ENCODE peak calls at places on chromosomes 13 and 19, in eight cellular contexts. T, E, Q, I, M, G, X and D are unnamed samples.

GRCh38 chr19:33770107-33770506 is 26.6 kb upstream of the KCTD15 start:
- DNase-seq in G (no peak), Q (no peak), X (no peak), M (no peak), I (no peak), T (no peak), E (no peak), D (no peak)

GRCh38 chr13:20142927-20143480 is 17.8 kb downstream of the GJA3 start:
- DNase-seq in G (no peak), T (no peak), I (no peak), X (no peak), Q (no peak), M (no peak), E (no peak), D (no peak)

GRCh38 chr19:17862711-17863519 is 3.2 kb downstream of the RPL18A start:
- DNase-seq in X (no peak), T (no peak), Q (no peak), E (no peak), M (no peak), I (no peak), G (no peak), D (no peak)

GRCh38 chr19:1365306-1365963 is 18.3 kb upstream of the NDUFS7 start:
- DNase-seq in T (no peak), E (no peak), I (no peak), Q (no peak), G (no peak), X (no peak), M (no peak), D (no peak)

GRCh38 chr13:24640752-24641151 is 39.5 kb upstream of the ATP12A start:
- DNase-seq in Q (no peak), M (no peak), T (peak; percentile 3), G (no peak), E (no peak), I (no peak), X (no peak), D (no peak)

GRCh38 chr19:56071151-56071550 is 49.9 kb downstream of the ZNF787 start:
- DNase-seq in E (no peak), X (no peak), M (no peak), G (no peak), Q (no peak), T (no peak), I (no peak), D (no peak)

GRCh38 chr13:80278706-80279105 is 62.2 kb downstream of the SPRY2 start:
- DNase-seq in I (no peak), X (no peak), M (no peak), E (no peak), G (no peak), T (no peak), Q (no peak), D (no peak)

GRCh38 chr13:105940882-105941281 is 594.6 kb downstream of the EFNB2 start:
- DNase-seq in I (no peak), E (no peak), X (no peak), T (no peak), M (no peak), Q (no peak), G (no peak), D (no peak)

GRCh38 chr13:75425216-75426009 is 56.6 kb downstream of the TBC1D4 start:
- DNase-seq in X (no peak), E (no peak), G (no peak), Q (no peak), M (no peak), I (no peak), T (no peak), D (no peak)

GRCh38 chr19:14517840-14518505 is at the start of gene DNAJB1:
- DNase-seq in Q (no peak), E (peak; percentile 47), X (no peak), T (no peak), G (peak; percentile 64), I (no peak), M (no peak), D (peak; percentile 94)

GRCh38 chr19:51783373-51783772 is 11.6 kb upstream of the FPR3 start:
- DNase-seq in I (no peak), G (no peak), X (no peak), T (no peak), Q (no peak), E (no peak), M (no peak), D (no peak)

DNA sequence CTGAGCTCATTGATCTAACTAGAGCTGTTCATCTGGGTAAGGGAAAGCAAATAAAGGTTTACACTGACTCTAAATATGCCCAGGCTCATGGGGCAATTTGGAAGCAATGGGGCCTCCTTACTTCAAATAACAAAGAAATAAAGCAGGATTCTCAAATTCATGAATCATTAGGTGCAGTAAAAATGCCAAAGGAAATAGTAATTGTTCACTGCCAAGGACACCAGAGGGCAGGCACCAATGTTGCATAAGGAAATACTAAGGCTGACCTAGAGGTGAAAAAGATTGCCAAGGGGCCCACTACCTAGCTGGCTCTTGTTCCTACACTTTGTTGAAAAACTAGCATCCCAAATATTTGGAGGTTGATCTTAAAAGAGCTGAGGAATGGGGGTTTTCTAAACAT is 1686.7 kb upstream of the MIR17HG start:
- DNase-seq in X (no peak), Q (no peak), M (no peak), E (no peak), I (no peak), G (no peak), T (no peak), D (no peak)
- TF ChIP-seq CTCF in X (no peak), Q (no peak), M (no peak), E (no peak), I (no peak), G (no peak), T (no peak), D (no peak)

DNA sequence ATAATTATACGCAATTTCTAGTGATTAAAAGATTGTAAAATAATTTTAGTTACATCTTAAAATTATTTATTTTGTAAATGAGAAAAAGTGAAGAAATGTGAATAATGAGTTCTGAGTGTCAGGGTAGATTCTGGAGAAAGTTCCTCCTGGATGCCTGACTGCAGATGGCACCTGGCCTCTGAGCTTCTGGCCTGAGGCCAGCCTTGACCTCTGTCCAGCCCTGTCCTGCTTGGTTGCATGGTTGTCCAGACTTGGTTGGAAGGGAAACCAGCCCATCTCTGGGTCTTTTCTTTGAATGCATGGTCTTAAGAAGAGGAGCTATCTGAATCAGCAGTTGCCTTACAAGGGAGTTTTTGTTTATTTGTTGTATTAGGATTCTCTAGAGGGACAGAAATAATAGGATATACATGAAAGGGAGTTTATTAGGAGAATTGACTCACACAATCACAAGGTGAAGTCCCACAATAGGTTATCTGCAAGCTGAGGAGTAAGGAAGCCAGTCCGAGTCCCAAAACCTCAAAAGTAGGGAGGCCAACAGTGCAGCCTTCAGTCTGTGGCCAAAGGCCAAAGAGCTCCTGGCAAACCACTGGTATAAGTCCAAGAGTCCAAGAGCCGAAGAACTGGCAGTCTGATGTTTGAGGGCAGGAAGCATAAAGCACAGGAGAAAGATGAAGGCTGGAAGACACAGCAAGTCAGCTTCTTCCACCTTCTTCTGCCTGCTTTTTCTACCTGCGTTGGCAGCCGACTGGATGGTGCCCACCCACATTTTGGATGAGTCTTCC is 385.8 kb downstream of the ZNF536 start:
- DNase-seq in Q (no peak), G (no peak), T (no peak), M (no peak), X (no peak), I (no peak), E (no peak), D (no peak)
- TF ChIP-seq CTCF in Q (no peak), G (no peak), T (no peak), M (no peak), X (no peak), I (no peak), E (no peak), D (no peak)

GRCh38 chr13:77379508-77379907 is 52.6 kb upstream of the MYCBP2 start:
- DNase-seq in T (no peak), I (no peak), Q (no peak), M (no peak), E (no peak), G (no peak), X (no peak), D (no peak)

GRCh38 chr13:77384999-77385398 is 58.1 kb upstream of the MYCBP2 start:
- DNase-seq in I (no peak), G (no peak), Q (no peak), T (no peak), E (peak; percentile 54), M (no peak), X (no peak), D (no peak)

GRCh38 chr13:77386046-77386445 is 59.2 kb upstream of the MYCBP2 start:
- DNase-seq in T (no peak), M (no peak), I (no peak), E (peak; percentile 15), X (no peak), Q (no peak), G (no peak), D (no peak)

GRCh38 chr13:77381059-77381458 is 54.2 kb upstream of the MYCBP2 start:
- DNase-seq in G (no peak), X (no peak), Q (no peak), T (no peak), I (no peak), M (no peak), E (no peak), D (no peak)

DNA sequence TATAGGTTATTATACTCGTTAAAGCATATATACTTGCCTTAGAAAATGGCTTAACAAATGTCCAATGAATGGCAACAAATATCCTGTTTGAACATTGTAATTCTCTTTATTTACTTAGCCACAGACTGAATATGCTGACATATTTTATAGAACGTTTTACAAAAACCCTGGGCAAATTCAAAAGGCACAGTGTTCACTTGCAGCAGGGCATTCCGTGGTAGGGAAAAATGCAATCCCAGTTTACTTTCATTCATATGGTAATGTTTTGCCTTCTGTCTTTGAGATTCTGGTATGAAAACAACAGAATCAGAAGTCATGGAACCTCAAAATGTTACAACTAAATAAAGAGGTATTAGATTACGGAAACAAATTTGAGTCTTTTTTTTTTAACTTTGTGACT is 56.2 kb upstream of the MYCBP2 start:
- DNase-seq in T (no peak), E (no peak), Q (no peak), G (no peak), M (no peak), I (no peak), X (no peak), D (no peak)
- TF ChIP-seq CTCF in T (no peak), E (no peak), Q (no peak), G (no peak), M (no peak), I (no peak), X (no peak), D (no peak)

DNA sequence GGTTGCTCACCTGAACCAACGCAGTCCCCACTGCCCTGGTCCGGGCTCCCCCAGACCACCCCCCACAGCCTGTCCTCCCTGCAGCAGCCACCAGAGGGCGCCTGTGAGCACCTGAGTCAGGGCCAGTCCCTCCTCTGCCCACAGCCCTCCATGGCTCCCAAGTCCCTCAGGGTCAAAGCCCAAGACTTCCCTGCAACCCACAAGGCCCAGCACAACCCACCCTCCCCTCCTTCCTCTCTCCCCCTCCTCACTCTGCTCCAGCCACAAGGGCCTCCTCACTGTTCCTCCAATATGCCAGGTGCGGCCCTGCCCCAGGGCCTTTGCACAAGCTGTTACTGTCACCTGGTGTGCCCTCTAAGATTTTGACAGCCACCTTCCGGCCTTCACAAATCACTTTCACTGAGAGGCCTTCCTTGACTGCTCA is 10.9 kb downstream of the GNA15 start:
- DNase-seq in G (no peak), Q (peak; percentile 30), E (no peak), M (no peak), I (no peak), X (peak; percentile 63), T (no peak), D (peak; percentile 64)
- TF ChIP-seq CTCF in G (peak; percentile 52), Q (peak; percentile 88), E (peak; percentile 39), M (peak; percentile 57), I (peak; percentile 69), X (peak; percentile 69), T (peak; percentile 10), D (peak; percentile 69)